ENCODE peak calls at places on chromosomes 7 and 10, in eight cellular contexts. K is right lobe of liver; H is pancreas; D is EH; N is CD8-positive, alpha-beta memory T cell; R is activated CD4-positive, alpha-beta T cell treated with anti-CD3 and anti-CD28 coated beads, Interleukin-2, amount 50 U/mL, for 48 hours; U is GM23338; M is HFF-Myc. Y is an unnamed sample.
A peak's percentile ranks its signal among the peaks of the same experiment; 100 is the strongest.

GRCh38 chr10:14774214-14774580 is 500 bp downstream of the FAM107B start:
- DNase-seq in K (no peak), H (no peak), D (no peak), N (no peak), R (no peak), U (no peak), M (no peak), Y (no peak)

GRCh38 chr10:108601856-108602255 is 1321.5 kb downstream of the XPNPEP1 start:
- DNase-seq in K (no peak), H (no peak), D (no peak), N (no peak), R (no peak), U (no peak), M (no peak), Y (no peak)

GRCh38 chr7:139738772-139739171 is 39.0 kb downstream of the HIPK2 start:
- DNase-seq in K (no peak), H (no peak), D (no peak), N (no peak), R (no peak), U (no peak), M (no peak), Y (no peak)

GRCh38 chr7:111521660-111522059 is 40.6 kb downstream of the IMMP2L start:
- DNase-seq in K (no peak), H (no peak), D (no peak), N (no peak), R (no peak), U (no peak), M (no peak), Y (no peak)

GRCh38 chr10:44399478-44400451 is 14.9 kb upstream of the CXCL12 start:
- DNase-seq in K (no peak), H (no peak), D (peak; percentile 66), N (no peak), R (no peak), U (no peak), M (no peak), Y (no peak)

GRCh38 chr7:36396150-36396549 is 6.5 kb downstream of the ANLN start:
- DNase-seq in K (no peak), H (no peak), D (peak; percentile 40), N (no peak), R (no peak), U (no peak), M (no peak), Y (no peak)

GRCh38 chr10:103690281-103690680 is 165.1 kb downstream of the SH3PXD2A start:
- DNase-seq in K (no peak), H (no peak), D (no peak), N (no peak), R (no peak), U (no peak), M (no peak), Y (no peak)

GRCh38 chr7:108124820-108125219 is 5.3 kb downstream of the LAMB4 start:
- DNase-seq in K (no peak), H (no peak), D (peak; percentile 10), N (no peak), R (no peak), U (no peak), M (no peak), Y (no peak)

GRCh38 chr10:112735041-112735690 is 214.9 kb upstream of the TCF7L2 start:
- DNase-seq in K (no peak), H (no peak), D (no peak), N (no peak), R (no peak), U (no peak), M (no peak), Y (no peak)

Y was measured in T-cell.